ENCODE peak calls at places on chromosomes 16 and 17, in nine cellular contexts. M is BJ; T is IMR-90; C is stimulated activated CD4-positive, alpha-beta T cell treated with anti-CD3 and anti-CD28 coated beads, Interleukin-12 subunit alpha, Interleukin-12 subunit beta, amount 100 ng/mL, for 24 hours; F is kidney tubule cell; O is nucleus accumbens; K is LoVo; X is heart left ventricle; V is sigmoid colon. R is an unnamed sample.

GRCh38 chr17:40952675-40953074 is 14.1 kb downstream of the KRT39 start:
- DNase-seq in F (peak), V (no peak), M (peak), C (no peak), K (no peak), O (no peak), X (no peak), T (peak), R (no peak)

GRCh38 chr16:13425840-13426239 is 494.1 kb upstream of the ERCC4 start:
- DNase-seq in T (no peak), K (no peak), X (no peak), M (no peak), C (no peak), F (no peak), O (no peak), V (no peak), R (no peak)

GRCh38 chr16:86988920-86989715 is 328.1 kb downstream of the C16orf95 start:
- DNase-seq in K (no peak), V (peak), M (no peak), F (no peak), T (no peak), X (no peak), C (no peak), O (no peak), R (no peak)

GRCh38 chr16:13012591-13012990 is 111.2 kb downstream of the SHISA9 start:
- DNase-seq in V (no peak), X (no peak), O (no peak), M (no peak), F (peak), K (no peak), T (no peak), C (no peak), R (no peak)

GRCh38 chr17:44053130-44053872 is 13.2 kb downstream of the LSM12 start:
- DNase-seq in M (no peak), K (no peak), V (no peak), T (no peak), F (no peak), O (no peak), C (no peak), X (peak), R (no peak)

GRCh38 chr16:85728879-85729278 is 22.0 kb downstream of the C16orf74 start:
- DNase-seq in M (no peak), K (no peak), F (no peak), C (no peak), O (no peak), V (no peak), T (no peak), X (no peak), R (no peak)

GRCh38 chr17:35082073-35082657 is 18.7 kb upstream of the RFFL start:
- DNase-seq in C (no peak), X (no peak), K (peak), M (peak), T (peak), V (no peak), O (no peak), F (peak), R (peak)

GRCh38 chr16:17511340-17511739 is 40.6 kb upstream of the XYLT1 start:
- DNase-seq in X (no peak), M (peak), C (no peak), F (no peak), K (no peak), V (no peak), O (no peak), T (peak), R (no peak)

GRCh38 chr16:84699147-84699711 is 571 bp upstream of the USP10 start:
- DNase-seq in T (no peak), X (no peak), C (peak), F (peak), O (no peak), K (peak), M (no peak), V (peak), R (no peak)

GRCh38 chr16:4826980-4827379 is 20.1 kb downstream of the GLYR1 start:
- DNase-seq in V (no peak), O (no peak), X (peak), C (no peak), K (no peak), F (no peak), M (no peak), T (no peak), R (no peak)

GRCh38 chr17:44863254-44863918 is 15.7 kb downstream of the HIGD1B start:
- DNase-seq in T (no peak), V (no peak), X (no peak), K (no peak), M (no peak), F (no peak), C (no peak), O (no peak), R (no peak)

GRCh38 chr17:71482625-71483024 is 638.2 kb upstream of the SOX9 start:
- DNase-seq in X (no peak), C (no peak), K (no peak), T (no peak), F (no peak), O (no peak), V (no peak), M (no peak), R (no peak)

GRCh38 chr16:19167710-19168172 is 299 bp upstream of the SYT17 start:
- DNase-seq in F (peak), X (peak), C (no peak), K (peak), M (no peak), O (peak), V (no peak), T (peak), R (peak)

GRCh38 chr17:43753488-43754129 is 5.0 kb downstream of the SOST start:
- DNase-seq in O (no peak), T (peak), M (no peak), V (peak), K (peak), X (no peak), C (no peak), F (peak), R (no peak)

GRCh38 chr16:85513649-85514048 is 99.5 kb upstream of the GSE1 start:
- DNase-seq in C (no peak), T (no peak), K (no peak), O (no peak), M (no peak), V (no peak), X (no peak), F (no peak), R (no peak)

GRCh38 chr17:81208651-81209050 is 14.1 kb downstream of the CEP131 start:
- DNase-seq in C (no peak), X (no peak), K (no peak), M (no peak), O (no peak), F (no peak), T (no peak), V (no peak), R (no peak)

GRCh38 chr16:80687606-80688005 is 116.8 kb downstream of the CDYL2 start:
- DNase-seq in X (no peak), V (no peak), C (no peak), F (no peak), T (peak), M (no peak), O (no peak), K (no peak), R (no peak)